ENCODE peak calls at places on chromosomes 7 and 10, in six cellular contexts. I is CMK; X is activated T-cell treated with anti-CD3 and anti-CD28 coated beads, Interleukin-2, amount 50 U/mL, for 24 hours; T is lower leg skin; W is Daoy; Y is ovary. Z is an unnamed sample.

GRCh38 chr10:64115913-64116643 is 594.9 kb downstream of the REEP3 start:
- DNase-seq in I (no peak), X (no peak), T (no peak), W (no peak), Y (no peak), Z (peak; percentile 51)

GRCh38 chr10:84140036-84140379 is 699 bp downstream of the GHITM start:
- DNase-seq in W (no peak), I (no peak), X (no peak), T (no peak), Y (no peak), Z (peak; percentile 15)

GRCh38 chr10:129104266-129105045 is 362.6 kb upstream of the MGMT start:
- DNase-seq in T (peak; percentile 42), I (no peak), W (peak; percentile 32), Y (no peak), X (no peak), Z (no peak)

GRCh38 chr10:33795529-33795928 is 461.1 kb upstream of the NRP1 start:
- DNase-seq in Y (no peak), T (no peak), X (no peak), W (no peak), I (no peak), Z (no peak)

GRCh38 chr7:29480456-29480855 is 83.2 kb upstream of the PRR15 start:
- DNase-seq in T (no peak), Y (peak; percentile 58), I (no peak), X (no peak), W (no peak), Z (no peak)

GRCh38 chr10:46227571-46228075 is 59.2 kb upstream of the ANTXRL start:
- DNase-seq in I (no peak), X (no peak), Y (no peak), W (no peak), T (peak; percentile 69), Z (no peak)

GRCh38 chr7:155205368-155206285 is 92.1 kb upstream of the INSIG1 start:
- DNase-seq in Y (peak; percentile 35), X (peak; percentile 89), T (peak; percentile 96), W (peak; percentile 100), I (peak; percentile 96), Z (peak; percentile 20)

GRCh38 chr10:62788861-62789467 is 15.6 kb upstream of the ADO start:
- DNase-seq in T (no peak), I (no peak), X (no peak), Y (peak; percentile 39), W (no peak), Z (no peak)

Z was measured in neural progenitor cell.